ENCODE peak calls at places on chromosomes 16 and 17, in four cellular contexts. V is RWPE1; A is effector memory CD4-positive, alpha-beta T cell; O is cardiac muscle cell. X is an unnamed sample.

GRCh38 chr17:1134634-1135324 is 45.0 kb downstream of the ABR start:
- DNase-seq in V (no peak), A (no peak), O (peak), X (no peak)

GRCh38 chr16:48123104-48123788 is 32.5 kb downstream of the ABCC12 start:
- DNase-seq in V (peak), A (no peak), O (no peak), X (peak)

GRCh38 chr16:53290520-53290919 is 143.8 kb upstream of the RBL2 start:
- DNase-seq in V (no peak), A (no peak), O (no peak), X (no peak)

GRCh38 chr17:54967621-54968258 is 714 bp downstream of the COX11 start:
- DNase-seq in V (peak), A (no peak), O (peak), X (no peak)

GRCh38 chr17:83030432-83030831 is 49.0 kb upstream of the METRNL start:
- DNase-seq in V (no peak), A (no peak), O (no peak), X (no peak)

GRCh38 chr16:11328172-11329079 is 16.8 kb upstream of the RMI2 start:
- DNase-seq in V (peak), A (peak), O (peak), X (no peak)

GRCh38 chr17:9054146-9054545 is 32.8 kb downstream of the NTN1 start:
- DNase-seq in V (no peak), A (no peak), O (no peak), X (no peak)

GRCh38 chr16:85917959-85918358 is 19.0 kb downstream of the IRF8 start:
- DNase-seq in V (no peak), A (no peak), O (no peak), X (no peak)

GRCh38 chr17:76178124-76178523 is 37.1 kb upstream of the FOXJ1 start:
- DNase-seq in V (no peak), A (no peak), O (no peak), X (no peak)

GRCh38 chr16:85528528-85529387 is 84.4 kb upstream of the GSE1 start:
- DNase-seq in V (no peak), A (no peak), O (no peak), X (no peak)

GRCh38 chr16:12793120-12793889 is 10.4 kb downstream of the CPPED1 start:
- DNase-seq in V (no peak), A (no peak), O (no peak), X (no peak)

GRCh38 chr16:14325921-14326401 is 254.8 kb downstream of the MRTFB start:
- DNase-seq in V (no peak), A (no peak), O (peak), X (no peak)

GRCh38 chr16:80591071-80591935 is 50.5 kb downstream of the DYNLRB2 start:
- DNase-seq in V (no peak), A (no peak), O (no peak), X (no peak)

GRCh38 chr16:3074860-3075545 is 9.6 kb downstream of the IL32 start:
- DNase-seq in V (no peak), A (peak), O (no peak), X (no peak)

GRCh38 chr17:61000911-61001310 is 323.3 kb downstream of the BCAS3 start:
- DNase-seq in V (peak), A (no peak), O (peak), X (no peak)

GRCh38 chr16:180921-181667 is 835 bp downstream of the HBQ1 start:
- DNase-seq in V (peak), A (peak), O (peak), X (no peak)

GRCh38 chr16:84324439-84325262 is 30.0 kb downstream of the WFDC1 start:
- DNase-seq in V (no peak), A (no peak), O (no peak), X (no peak)

GRCh38 chr17:75595284-75595918 is 7.8 kb downstream of the MYO15B start:
- DNase-seq in V (no peak), A (no peak), O (no peak), X (no peak)

GRCh38 chr17:19411641-19412040 is 609 bp downstream of the RNF112 start:
- DNase-seq in V (no peak), A (no peak), O (no peak), X (no peak)

GRCh38 chr17:57115377-57115776 is 30.3 kb downstream of the AKAP1 start:
- DNase-seq in V (no peak), A (no peak), O (no peak), X (no peak)

GRCh38 chr16:86138121-86138944 is 239.4 kb downstream of the IRF8 start:
- DNase-seq in V (no peak), A (no peak), O (peak), X (no peak)

GRCh38 chr17:9269350-9270035 is 248.2 kb downstream of the NTN1 start:
- DNase-seq in V (no peak), A (no peak), O (no peak), X (no peak)

GRCh38 chr16:70801611-70802010 is 653 bp upstream of the VAC14 start:
- DNase-seq in V (no peak), A (no peak), O (no peak), X (no peak)

GRCh38 chr17:68515238-68515637 is 3.0 kb downstream of the PRKAR1A start:
- DNase-seq in V (no peak), A (no peak), O (peak), X (no peak)

GRCh38 chr17:75260679-75261335 is 599 bp downstream of the GGA3 start:
- DNase-seq in V (no peak), A (peak), O (no peak), X (no peak)

GRCh38 chr16:19785512-19786130 is 67.5 kb downstream of the IQCK start:
- DNase-seq in V (no peak), A (no peak), O (no peak), X (no peak)

GRCh38 chr16:86809458-86809955 is 231.2 kb downstream of the FOXL1 start:
- DNase-seq in V (peak), A (no peak), O (no peak), X (peak)

GRCh38 chr17:44795421-44795820 is 34.7 kb downstream of the GJC1 start:
- DNase-seq in V (no peak), A (no peak), O (no peak), X (no peak)

GRCh38 chr17:74746922-74747321 is 1.5 kb upstream of the NHERF1 start:
- DNase-seq in V (no peak), A (no peak), O (peak), X (no peak)

GRCh38 chr16:87374313-87374712 is 9.3 kb downstream of the FBXO31 start:
- DNase-seq in V (no peak), A (no peak), O (no peak), X (no peak)

GRCh38 chr17:11121680-11122079 is 119.3 kb upstream of the SHISA6 start:
- DNase-seq in V (no peak), A (no peak), O (no peak), X (no peak)

GRCh38 chr16:84605339-84605848 is 12.5 kb downstream of the COTL1 start:
- DNase-seq in V (no peak), A (no peak), O (no peak), X (no peak)

GRCh38 chr17:82083533-82084359 is 14.3 kb downstream of the FASN start:
- DNase-seq in V (no peak), A (no peak), O (no peak), X (no peak)

GRCh38 chr17:7944321-7944720 is 12.3 kb downstream of the CNTROB start:
- DNase-seq in V (no peak), A (no peak), O (no peak), X (no peak)

GRCh38 chr16:21560462-21560861 is 38.9 kb upstream of the METTL9 start:
- DNase-seq in V (no peak), A (no peak), O (no peak), X (no peak)

GRCh38 chr16:48909231-48909630 is 299.3 kb upstream of the N4BP1 start:
- DNase-seq in V (no peak), A (no peak), O (no peak), X (no peak)

GRCh38 chr16:2991566-2992261 is 11.5 kb upstream of the PKMYT1 start:
- DNase-seq in V (no peak), A (no peak), O (no peak), X (no peak)

GRCh38 chr16:20004931-20005330 is 68.8 kb downstream of the GPR139 start:
- DNase-seq in V (no peak), A (no peak), O (no peak), X (no peak)

DNA sequence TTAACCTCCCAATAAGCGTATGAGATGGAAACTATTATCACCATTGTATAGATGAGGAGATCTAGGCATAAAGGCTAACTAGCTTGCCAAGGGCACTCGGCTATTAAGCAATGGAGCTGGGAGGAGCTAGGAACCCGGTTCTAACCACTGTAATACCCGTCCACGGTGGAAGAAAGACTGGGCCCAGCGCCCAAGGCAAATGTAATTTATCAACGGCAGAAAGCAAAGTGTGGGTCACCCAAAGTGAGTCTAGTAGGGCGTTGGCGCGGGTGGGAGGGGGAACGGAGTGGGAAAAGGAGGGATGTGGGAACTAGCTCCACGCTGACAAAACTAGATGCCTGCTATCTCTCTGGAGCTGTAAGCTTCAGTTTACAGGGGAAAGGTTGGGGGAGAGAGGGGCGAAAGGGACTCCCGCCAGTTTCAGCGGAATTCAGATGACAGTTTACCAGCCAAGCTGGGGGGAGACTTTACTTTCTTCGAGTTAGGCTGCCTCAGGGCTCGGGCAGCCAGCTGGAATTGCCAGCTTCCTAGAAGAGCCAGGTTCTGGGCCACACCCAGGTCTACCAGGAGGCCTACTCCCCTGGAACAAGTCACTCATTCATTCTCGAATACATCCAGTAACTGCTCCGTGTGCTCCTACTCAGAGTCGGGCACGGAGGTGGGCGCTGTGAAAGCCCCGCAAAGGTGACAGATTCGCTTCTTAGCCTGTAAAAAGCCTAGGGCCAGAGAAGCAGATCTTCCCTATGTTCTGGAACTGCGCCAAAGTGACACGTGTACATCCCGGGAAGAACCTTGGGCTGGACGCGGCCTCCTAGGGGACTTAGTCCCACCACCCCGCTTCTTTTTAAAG is 837 bp downstream of the LRRC59 start:
- DNase-seq in V (peak), A (no peak), O (peak), X (no peak)
- H3K27ac ChIP-seq in V (peak), A (peak), O (peak), X (peak)

DNA sequence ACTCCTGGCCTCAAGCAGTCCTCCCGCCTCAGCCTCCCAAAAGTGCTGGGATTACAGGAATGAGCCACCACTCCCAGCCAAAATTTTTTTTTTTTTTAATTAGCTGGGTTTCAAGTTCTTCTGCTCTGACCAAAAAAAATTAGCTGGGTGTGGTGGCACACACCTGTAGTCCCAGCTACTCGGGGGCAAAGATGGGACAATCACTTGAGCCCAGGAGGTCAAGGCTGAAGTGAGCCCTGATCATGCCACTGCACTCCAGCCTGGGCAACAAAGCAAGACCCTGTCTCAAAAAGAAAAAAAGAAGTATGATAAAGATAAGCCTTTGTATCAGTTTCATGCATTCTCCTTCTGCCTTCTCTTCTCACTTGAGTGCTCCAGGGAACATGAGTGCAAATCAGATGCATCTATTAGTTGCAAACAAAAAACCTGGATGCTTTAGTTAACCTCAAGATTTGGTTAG is 1.9 kb downstream of the NQO1 start:
- DNase-seq in V (no peak), A (no peak), O (no peak), X (no peak)
- H3K27ac ChIP-seq in V (peak), A (no peak), O (peak), X (no peak)

DNA sequence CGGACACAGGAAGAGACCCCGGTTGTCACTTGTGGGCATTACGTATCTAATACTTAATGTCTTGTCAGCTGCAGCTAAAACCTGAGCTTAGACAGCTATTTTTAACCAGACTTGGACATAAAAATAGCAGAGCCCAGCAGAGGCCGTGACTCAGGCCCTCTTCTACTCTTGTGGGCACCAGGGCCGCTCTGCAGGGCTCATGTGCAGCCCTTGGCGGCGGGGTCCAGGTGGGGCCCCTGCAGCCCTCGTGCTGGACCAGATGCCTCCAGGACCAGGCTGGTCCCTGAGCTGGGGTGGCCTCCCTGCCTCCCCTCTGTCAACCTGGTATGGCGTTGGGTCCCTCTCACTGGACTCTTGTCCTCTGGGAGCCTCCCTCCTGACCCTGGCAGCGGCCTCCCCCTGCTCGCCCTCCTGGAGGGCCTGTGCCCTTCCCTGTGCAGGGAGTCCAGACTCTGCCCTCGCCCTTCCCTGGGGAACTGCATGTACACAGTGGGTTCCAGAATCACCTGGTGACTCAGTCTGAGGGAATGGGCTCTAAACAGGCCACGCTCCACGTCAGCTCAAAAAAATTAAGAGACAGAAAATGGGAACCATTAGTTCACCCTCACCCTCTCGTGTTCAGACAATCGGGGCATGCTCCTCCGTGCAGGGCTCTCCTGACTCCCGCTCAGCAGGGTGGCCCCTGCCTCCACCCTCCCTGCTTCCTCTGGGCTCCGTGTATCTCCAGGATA is 9.7 kb downstream of the CDK5R1 start:
- DNase-seq in V (peak), A (no peak), O (peak), X (no peak)
- H3K27ac ChIP-seq in V (peak), A (no peak), O (peak), X (peak)

GRCh38 chr16:67647681-67648080 is 2.7 kb downstream of the CARMIL2 start:
- DNase-seq in V (no peak), A (no peak), O (no peak), X (no peak)
- H3K27ac ChIP-seq in V (no peak), A (no peak), O (no peak), X (no peak)

DNA sequence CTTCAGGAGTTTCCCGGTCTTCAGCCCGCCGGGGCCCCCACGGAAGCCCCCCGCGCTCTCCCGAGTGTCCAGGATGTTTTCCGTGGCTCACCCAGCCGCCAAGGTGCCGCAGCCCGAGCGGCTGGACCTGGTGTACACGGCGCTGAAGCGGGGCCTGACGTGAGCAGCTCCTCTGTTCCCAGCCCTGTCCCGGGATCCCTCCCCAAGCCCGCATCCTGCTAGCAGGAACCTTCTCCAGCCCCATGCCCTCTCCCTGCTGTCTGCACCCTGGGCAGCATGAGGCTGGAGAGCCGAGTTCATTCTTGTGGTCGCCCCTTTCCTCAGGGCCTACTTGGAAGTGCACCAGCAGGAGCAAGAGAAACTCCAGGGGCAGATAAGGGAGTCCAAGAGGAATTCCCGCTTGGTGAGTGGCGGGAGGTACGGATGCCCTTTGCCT is 10.1 kb downstream of the RIPOR1 start:
- DNase-seq in V (no peak), A (no peak), O (no peak), X (no peak)
- H3K27ac ChIP-seq in V (peak), A (peak), O (no peak), X (no peak)

GRCh38 chr16:8685617-8686016 is 11.2 kb downstream of the ABAT start:
- DNase-seq in V (no peak), A (no peak), O (no peak), X (no peak)
- H3K27ac ChIP-seq in V (peak), A (no peak), O (peak), X (no peak)

GRCh38 chr16:15827709-15828343 is 29.0 kb downstream of the MYH11 start:
- DNase-seq in V (no peak), A (no peak), O (no peak), X (no peak)
- H3K27ac ChIP-seq in V (no peak), A (no peak), O (no peak), X (no peak)

GRCh38 chr17:17400566-17401184 is 76.1 kb upstream of the MED9 start:
- DNase-seq in V (no peak), A (no peak), O (no peak), X (no peak)

GRCh38 chr17:17402558-17402957 is 74.2 kb upstream of the MED9 start:
- DNase-seq in V (no peak), A (no peak), O (no peak), X (no peak)

GRCh38 chr17:17401271-17401781 is 75.5 kb upstream of the MED9 start:
- DNase-seq in V (no peak), A (no peak), O (no peak), X (no peak)

GRCh38 chr17:17406225-17406624 is 70.6 kb upstream of the MED9 start:
- DNase-seq in V (no peak), A (no peak), O (no peak), X (no peak)

DNA sequence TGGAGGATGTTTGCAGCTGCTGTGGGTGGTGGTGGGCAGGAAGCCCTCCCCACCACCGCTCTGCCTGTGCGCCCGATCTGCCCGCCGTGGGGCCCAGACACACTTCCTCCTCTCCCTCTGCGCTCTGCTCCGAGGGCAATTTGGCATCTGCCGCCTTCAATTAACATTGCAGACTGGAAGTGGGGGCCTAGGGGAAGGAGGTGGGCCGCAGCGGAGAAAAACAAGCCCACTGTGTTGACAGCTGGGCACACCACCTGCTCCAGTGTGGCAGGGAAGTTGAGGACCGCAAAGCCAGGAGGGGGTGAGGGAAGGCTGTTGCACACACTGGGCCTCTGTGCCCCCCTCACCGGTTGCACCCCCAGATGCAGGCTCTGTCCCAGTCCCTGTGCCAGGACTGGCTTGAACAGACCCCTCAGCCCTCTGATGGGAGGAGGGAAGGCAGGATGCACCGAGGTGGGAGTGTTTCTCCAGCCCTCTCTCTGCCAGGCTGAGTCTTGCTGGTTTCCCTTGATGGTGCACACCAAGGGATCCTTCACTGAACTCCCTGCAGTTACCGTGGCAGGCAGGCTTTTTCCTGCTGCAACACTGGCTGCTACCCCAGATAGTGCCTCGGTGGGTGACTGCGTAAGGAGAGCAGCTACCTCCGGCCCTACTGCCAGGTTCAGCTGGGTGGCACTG is 72.8 kb upstream of the MED9 start:
- DNase-seq in V (no peak), A (no peak), O (no peak), X (no peak)
- H3K27ac ChIP-seq in V (no peak), A (peak), O (no peak), X (no peak)

X was measured in epithelial cell of prostate.